ENCODE peak calls at places on chromosomes 4 and X, in nine cellular contexts. T, E, I, C, O, A, U, N and G are unnamed samples.
A peak's percentile ranks its signal among the peaks of the same experiment; 100 is the strongest.

GRCh38 chr4:2330119-2331042 is 68.5 kb upstream of the MXD4 start:
- DNase-seq in T (no peak), E (no peak), I (no peak), C (peak; percentile 63), O (peak; percentile 95), A (peak; percentile 5), U (no peak), N (peak; percentile 65), G (peak; percentile 11)

GRCh38 chr4:127143460-127144190 is 489.1 kb upstream of the INTU start:
- DNase-seq in T (no peak), E (no peak), I (no peak), C (no peak), O (peak; percentile 92), A (no peak), U (no peak), N (peak; percentile 3), G (no peak)

GRCh38 chr4:29046716-29047115 is 1673.5 kb upstream of the PCDH7 start:
- DNase-seq in T (no peak), E (no peak), I (no peak), C (no peak), O (peak; percentile 46), A (no peak), U (no peak), N (no peak), G (no peak)

GRCh38 chr4:148834804-148835598 is 392.8 kb upstream of the NR3C2 start:
- DNase-seq in T (peak; percentile 78), E (peak; percentile 12), I (no peak), C (no peak), O (peak; percentile 11), A (no peak), U (peak; percentile 18), N (no peak), G (no peak)

GRCh38 chrX:18654873-18655836 is 16.8 kb downstream of the RS1 start:
- DNase-seq in T (no peak), E (no peak), I (no peak), C (no peak), O (peak; percentile 38), A (no peak), U (no peak), N (no peak), G (no peak)

GRCh38 chr4:24912252-24913098 is at the start of gene CCDC149:
- DNase-seq in T (peak; percentile 88), E (peak; percentile 62), I (no peak), C (peak; percentile 69), O (peak; percentile 74), A (peak; percentile 94), U (peak; percentile 83), N (peak; percentile 60), G (peak; percentile 81)

GRCh38 chr4:5409237-5409636 is 299.1 kb downstream of the EVC2 start:
- DNase-seq in T (no peak), E (no peak), I (no peak), C (no peak), O (peak; percentile 11), A (no peak), U (no peak), N (no peak), G (no peak)

GRCh38 chrX:45295587-45295986 is 94.9 kb upstream of the DIPK2B start:
- DNase-seq in T (no peak), E (no peak), I (no peak), C (no peak), O (peak; percentile 67), A (peak; percentile 11), U (no peak), N (peak; percentile 31), G (no peak)

GRCh38 chr4:28435346-28435745 is 1574.7 kb downstream of the STIM2 start:
- DNase-seq in T (no peak), E (no peak), I (no peak), C (no peak), O (no peak), A (no peak), U (peak; percentile 12), N (no peak), G (no peak)

GRCh38 chrX:55039471-55039870 is 8.7 kb upstream of the ALAS2 start:
- DNase-seq in T (no peak), E (no peak), I (no peak), C (no peak), O (peak; percentile 21), A (no peak), U (no peak), N (peak; percentile 10), G (no peak)

GRCh38 chr4:138901177-138901576 is 114.4 kb upstream of the NOCT start:
- DNase-seq in T (no peak), E (no peak), I (no peak), C (no peak), O (no peak), A (no peak), U (no peak), N (no peak), G (no peak)

GRCh38 chr4:2712261-2712842 is 43.8 kb downstream of the TNIP2 start:
- DNase-seq in T (no peak), E (no peak), I (no peak), C (no peak), O (peak; percentile 19), A (no peak), U (peak; percentile 71), N (no peak), G (peak; percentile 8)

GRCh38 chrX:132876509-132876837 is 82.0 kb downstream of the HS6ST2 start:
- DNase-seq in T (no peak), E (no peak), I (no peak), C (no peak), O (peak; percentile 10), A (no peak), U (peak; percentile 64), N (no peak), G (no peak)

GRCh38 chrX:96569034-96569433 is 115.6 kb upstream of the DIAPH2 start:
- DNase-seq in T (no peak), E (no peak), I (no peak), C (no peak), O (no peak), A (no peak), U (no peak), N (no peak), G (no peak)

GRCh38 chr4:180542445-180543100 is 1700.6 kb upstream of the TENM3 start:
- DNase-seq in T (no peak), E (no peak), I (no peak), C (peak; percentile 84), O (peak; percentile 98), A (no peak), U (no peak), N (peak; percentile 54), G (no peak)

GRCh38 chr4:163738521-163738920 is 244.0 kb downstream of the TMA16 start:
- DNase-seq in T (no peak), E (no peak), I (no peak), C (no peak), O (no peak), A (no peak), U (no peak), N (no peak), G (no peak)
- H3K27ac ChIP-seq in T (no peak overlapping the region), E (no peak overlapping the region), I (no peak overlapping the region), C (no peak overlapping the region), O (no peak overlapping the region), A (no peak overlapping the region), U (no peak overlapping the region), N (no peak overlapping the region), G (no peak overlapping the region)

GRCh38 chrX:68698955-68699354 is 51.5 kb downstream of the STARD8 start:
- DNase-seq in T (no peak), E (no peak), I (no peak), C (no peak), O (no peak), A (peak; percentile 70), U (no peak), N (no peak), G (no peak)

GRCh38 chrX:68696267-68696666 is 48.8 kb downstream of the STARD8 start:
- DNase-seq in T (no peak), E (no peak), I (no peak), C (no peak), O (no peak), A (no peak), U (no peak), N (no peak), G (no peak)

GRCh38 chrX:68697036-68697435 is 49.6 kb downstream of the STARD8 start:
- DNase-seq in T (no peak), E (no peak), I (no peak), C (no peak), O (no peak), A (no peak), U (no peak), N (no peak), G (no peak)

GRCh38 chrX:68695206-68695845 is 47.9 kb downstream of the STARD8 start:
- DNase-seq in T (no peak), E (no peak), I (no peak), C (no peak), O (no peak), A (no peak), U (no peak), N (no peak), G (no peak)

GRCh38 chrX:68697465-68698125 is 50.1 kb downstream of the STARD8 start:
- DNase-seq in T (no peak), E (no peak), I (no peak), C (no peak), O (no peak), A (no peak), U (no peak), N (no peak), G (no peak)
- H3K27ac ChIP-seq in T (peak overlapping the region; percentile 61), E (no peak overlapping the region), I (no peak overlapping the region), C (peak overlapping the region; percentile 66), O (no peak overlapping the region), A (no peak overlapping the region), U (no peak overlapping the region), N (no peak overlapping the region), G (no peak overlapping the region)

GRCh38 chr4:98468744-98469143 is 189.7 kb downstream of the TSPAN5 start:
- DNase-seq in T (no peak), E (no peak), I (no peak), C (no peak), O (peak; percentile 85), A (no peak), U (no peak), N (no peak), G (no peak)

GRCh38 chr4:98469776-98470175 is 188.6 kb downstream of the TSPAN5 start:
- DNase-seq in T (no peak), E (no peak), I (no peak), C (no peak), O (no peak), A (no peak), U (no peak), N (no peak), G (no peak)

GRCh38 chr4:98473046-98473445 is 185.4 kb downstream of the TSPAN5 start:
- DNase-seq in T (no peak), E (no peak), I (no peak), C (no peak), O (no peak), A (no peak), U (no peak), N (no peak), G (no peak)

GRCh38 chr4:98470831-98471230 is 187.6 kb downstream of the TSPAN5 start:
- DNase-seq in T (no peak), E (no peak), I (no peak), C (no peak), O (peak; percentile 97), A (no peak), U (no peak), N (no peak), G (no peak)

GRCh38 chr4:98470366-98470765 is 188.0 kb downstream of the TSPAN5 start:
- DNase-seq in T (no peak), E (no peak), I (no peak), C (no peak), O (no peak), A (no peak), U (no peak), N (no peak), G (no peak)
- H3K27ac ChIP-seq in T (no peak overlapping the region), E (no peak overlapping the region), I (no peak overlapping the region), C (no peak overlapping the region), O (no peak overlapping the region), A (no peak overlapping the region), U (no peak overlapping the region), N (no peak overlapping the region), G (no peak overlapping the region)

GRCh38 chrX:16868920-16869319 is 1.2 kb downstream of the RBBP7 start:
- DNase-seq in T (no peak), E (no peak), I (no peak), C (no peak), O (no peak), A (no peak), U (no peak), N (no peak), G (no peak)
- H3K27ac ChIP-seq in T (peak overlapping the region; percentile 91), E (peak overlapping the region; percentile 45), I (peak overlapping the region; percentile 55), C (peak overlapping the region; percentile 94), O (peak overlapping the region; percentile 59), A (no peak overlapping the region), U (no peak overlapping the region), N (no peak overlapping the region), G (peak overlapping the region; percentile 92)